ENCODE peak calls at places on chromosomes 12 and 14, in four cellular contexts. E is H9, Q is GDM1, K is spleen. H is an unnamed sample.

GRCh38 chr14:51521764-51522163 is 129.9 kb upstream of the FRMD6 start:
- DNase-seq in K (no peak), E (no peak), Q (no peak), H (no peak)

GRCh38 chr14:44564908-44565307 is 57.8 kb upstream of the FSCB start:
- DNase-seq in E (no peak), K (no peak), Q (no peak), H (no peak)

GRCh38 chr12:116736962-116737773 is 701 bp downstream of the SPRING1 start:
- DNase-seq in Q (no peak), E (no peak), K (peak), H (peak)

GRCh38 chr14:62118461-62118860 is 356.2 kb downstream of the SNAPC1 start:
- DNase-seq in Q (no peak), E (no peak), K (no peak), H (no peak)

GRCh38 chr12:58313091-58313855 is 371.9 kb downstream of the ATP23 start:
- DNase-seq in K (no peak), Q (no peak), E (no peak), H (no peak)

GRCh38 chr12:57229041-57229633 is 374 bp upstream of the SHMT2 start:
- DNase-seq in E (no peak), Q (peak), K (no peak), H (no peak)

GRCh38 chr12:68901145-68901544 is 31.8 kb downstream of the CPM start:
- DNase-seq in K (no peak), Q (no peak), E (no peak), H (no peak)

GRCh38 chr12:12736759-12737676 is 19.9 kb downstream of the CDKN1B start:
- DNase-seq in Q (no peak), K (no peak), E (no peak), H (no peak)

GRCh38 chr12:121787063-121787774 is 6.3 kb downstream of the RHOF start:
- DNase-seq in K (peak), Q (no peak), E (no peak), H (no peak)

GRCh38 chr14:25103261-25103660 is 53.3 kb upstream of the STXBP6 start:
- DNase-seq in E (no peak), Q (no peak), K (no peak), H (no peak)

GRCh38 chr12:4908694-4909396 is 860 bp upstream of the KCNA1 start:
- DNase-seq in E (peak), Q (no peak), K (no peak), H (peak)

GRCh38 chr14:50045039-50045711 is 71.2 kb downstream of the VCPKMT start:
- DNase-seq in Q (peak), K (peak), E (no peak), H (no peak)

GRCh38 chr14:73758392-73759182 is 44.4 kb upstream of the PNMA1 start:
- DNase-seq in E (peak), Q (peak), K (peak), H (peak)

GRCh38 chr12:65532744-65533143 is 254.3 kb downstream of the MSRB3 start:
- DNase-seq in E (no peak), K (no peak), Q (no peak), H (peak)

GRCh38 chr12:93087836-93088610 is 158.9 kb upstream of the EEA1 start:
- DNase-seq in E (no peak), K (no peak), Q (no peak), H (no peak)

GRCh38 chr12:75831413-75831812 is 200.2 kb downstream of the PHLDA1 start:
- DNase-seq in E (no peak), K (no peak), Q (no peak), H (no peak)

GRCh38 chr14:60164717-60165546 is at the start of gene DHRS7:
- DNase-seq in Q (peak), E (peak), K (peak), H (peak)

GRCh38 chr12:8698830-8699330 is 1.1 kb downstream of the RIMKLB start:
- DNase-seq in K (no peak), E (no peak), Q (no peak), H (no peak)

GRCh38 chr14:92568621-92569479 is 55.3 kb downstream of the RIN3 start:
- DNase-seq in E (no peak), Q (no peak), K (no peak), H (no peak)

GRCh38 chr14:49954171-49954631 is 61.3 kb downstream of the ARF6 start:
- DNase-seq in K (no peak), Q (no peak), E (no peak), H (no peak)

GRCh38 chr12:118874698-118875548 is 106.4 kb upstream of the SRRM4 start:
- DNase-seq in E (peak), K (no peak), Q (no peak), H (peak)

GRCh38 chr12:52871291-52871961 is 22.6 kb upstream of the KRT78 start:
- DNase-seq in E (no peak), Q (no peak), K (no peak), H (peak)

GRCh38 chr12:13734753-13735152 is 246.6 kb downstream of the GRIN2B start:
- DNase-seq in K (no peak), E (no peak), Q (no peak), H (no peak)

GRCh38 chr12:4505381-4505986 is 33.2 kb upstream of the RAD51AP1 start:
- DNase-seq in K (no peak), E (no peak), Q (no peak), H (no peak)

GRCh38 chr14:32524609-32525391 is 195.7 kb downstream of the AKAP6 start:
- DNase-seq in K (no peak), E (no peak), Q (no peak), H (no peak)

GRCh38 chr14:50620341-50620740 is 47.8 kb downstream of the SAV1 start:
- DNase-seq in Q (no peak), E (no peak), K (no peak), H (no peak)

GRCh38 chr12:58665375-58665774 is 254.9 kb downstream of the LRIG3 start:
- DNase-seq in E (no peak), Q (no peak), K (no peak), H (no peak)

H was measured in ELF-1.